ENCODE peak calls at places on chromosomes 12 and 14, in eight cellular contexts. One of them, this sample, is unnamed.

GRCh38 chr12:24226745-24227350 is 277.4 kb upstream of the SOX5 start:
- DNase-seq in aorta: no peak
- DNase-seq in heart left ventricle: no peak
- DNase-seq in colonic mucosa: no peak
- DNase-seq in BJ: peak; percentile 4
- DNase-seq in GM23338: no peak
- DNase-seq in body of pancreas: no peak
- DNase-seq in AG09309: no peak
- DNase-seq in this sample: no peak

GRCh38 chr12:1552171-1552570 is 42.2 kb downstream of the FBXL14 start:
- DNase-seq in aorta: no peak
- DNase-seq in heart left ventricle: no peak
- DNase-seq in colonic mucosa: no peak
- DNase-seq in BJ: no peak
- DNase-seq in GM23338: no peak
- DNase-seq in body of pancreas: no peak
- DNase-seq in AG09309: no peak
- DNase-seq in this sample: no peak

GRCh38 chr12:125089083-125089482 is 23.8 kb downstream of the AACS start:
- DNase-seq in aorta: no peak
- DNase-seq in heart left ventricle: no peak
- DNase-seq in colonic mucosa: no peak
- DNase-seq in BJ: no peak
- DNase-seq in GM23338: peak; percentile 35
- DNase-seq in body of pancreas: no peak
- DNase-seq in AG09309: no peak
- DNase-seq in this sample: no peak

GRCh38 chr14:56247495-56248087 is 129.4 kb downstream of the PELI2 start:
- DNase-seq in aorta: no peak
- DNase-seq in heart left ventricle: no peak
- DNase-seq in colonic mucosa: no peak
- DNase-seq in BJ: no peak
- DNase-seq in GM23338: peak; percentile 33
- DNase-seq in body of pancreas: no peak
- DNase-seq in AG09309: no peak
- DNase-seq in this sample: no peak

GRCh38 chr14:54866588-54866987 is 36.0 kb downstream of the GCH1 start:
- DNase-seq in aorta: no peak
- DNase-seq in heart left ventricle: no peak
- DNase-seq in colonic mucosa: no peak
- DNase-seq in BJ: no peak
- DNase-seq in GM23338: no peak
- DNase-seq in body of pancreas: no peak
- DNase-seq in AG09309: no peak
- DNase-seq in this sample: no peak

GRCh38 chr12:12224240-12224940 is 42.5 kb downstream of the LRP6 start:
- DNase-seq in aorta: no peak
- DNase-seq in heart left ventricle: no peak
- DNase-seq in colonic mucosa: no peak
- DNase-seq in BJ: no peak
- DNase-seq in GM23338: no peak
- DNase-seq in body of pancreas: no peak
- DNase-seq in AG09309: peak; percentile 16
- DNase-seq in this sample: no peak

GRCh38 chr12:97995578-97995977 is 519.8 kb upstream of the TMPO start:
- DNase-seq in aorta: no peak
- DNase-seq in heart left ventricle: no peak
- DNase-seq in colonic mucosa: no peak
- DNase-seq in BJ: no peak
- DNase-seq in GM23338: no peak
- DNase-seq in body of pancreas: no peak
- DNase-seq in AG09309: no peak
- DNase-seq in this sample: no peak

GRCh38 chr12:121915841-121916321 is 2.5 kb upstream of the CFAP251 start:
- DNase-seq in aorta: no peak
- DNase-seq in heart left ventricle: no peak
- DNase-seq in colonic mucosa: no peak
- DNase-seq in BJ: no peak
- DNase-seq in GM23338: no peak
- DNase-seq in body of pancreas: no peak
- DNase-seq in AG09309: no peak
- DNase-seq in this sample: no peak

GRCh38 chr12:119363490-119363889 is 29.0 kb downstream of the CCDC60 start:
- DNase-seq in aorta: no peak
- DNase-seq in heart left ventricle: no peak
- DNase-seq in colonic mucosa: no peak
- DNase-seq in BJ: no peak
- DNase-seq in GM23338: peak; percentile 48
- DNase-seq in body of pancreas: no peak
- DNase-seq in AG09309: no peak
- DNase-seq in this sample: no peak

GRCh38 chr14:104179564-104180129 is 41.3 kb downstream of the KIF26A start:
- DNase-seq in aorta: no peak
- DNase-seq in heart left ventricle: no peak
- DNase-seq in colonic mucosa: no peak
- DNase-seq in BJ: no peak
- DNase-seq in GM23338: no peak
- DNase-seq in body of pancreas: no peak
- DNase-seq in AG09309: no peak
- DNase-seq in this sample: no peak
- H3K4me3 ChIP-seq in aorta: no peak overlapping the region
- H3K4me3 ChIP-seq in heart left ventricle: no peak overlapping the region
- H3K4me3 ChIP-seq in colonic mucosa: no peak overlapping the region
- H3K4me3 ChIP-seq in BJ: no peak overlapping the region
- H3K4me3 ChIP-seq in GM23338: no peak overlapping the region
- H3K4me3 ChIP-seq in body of pancreas: no peak overlapping the region
- H3K4me3 ChIP-seq in AG09309: no peak overlapping the region
- H3K4me3 ChIP-seq in this sample: no peak overlapping the region

GRCh38 chr12:120835657-120836056 is 68.5 kb downstream of the SPPL3 start:
- DNase-seq in aorta: no peak
- DNase-seq in heart left ventricle: no peak
- DNase-seq in colonic mucosa: no peak
- DNase-seq in BJ: no peak
- DNase-seq in GM23338: no peak
- DNase-seq in body of pancreas: no peak
- DNase-seq in AG09309: no peak
- DNase-seq in this sample: no peak

GRCh38 chr12:120834489-120835303 is 69.5 kb downstream of the SPPL3 start:
- DNase-seq in aorta: no peak
- DNase-seq in heart left ventricle: no peak
- DNase-seq in colonic mucosa: no peak
- DNase-seq in BJ: no peak
- DNase-seq in GM23338: no peak
- DNase-seq in body of pancreas: no peak
- DNase-seq in AG09309: no peak
- DNase-seq in this sample: no peak

GRCh38 chr12:120836119-120836684 is 68.0 kb downstream of the SPPL3 start:
- DNase-seq in aorta: no peak
- DNase-seq in heart left ventricle: no peak
- DNase-seq in colonic mucosa: no peak
- DNase-seq in BJ: no peak
- DNase-seq in GM23338: no peak
- DNase-seq in body of pancreas: no peak
- DNase-seq in AG09309: no peak
- DNase-seq in this sample: no peak

GRCh38 chr12:120833849-120834248 is 70.3 kb downstream of the SPPL3 start:
- DNase-seq in aorta: no peak
- DNase-seq in heart left ventricle: no peak
- DNase-seq in colonic mucosa: no peak
- DNase-seq in BJ: no peak
- DNase-seq in GM23338: no peak
- DNase-seq in body of pancreas: no peak
- DNase-seq in AG09309: no peak
- DNase-seq in this sample: no peak

GRCh38 chr12:120835304-120835612 is 68.9 kb downstream of the SPPL3 start:
- DNase-seq in aorta: no peak
- DNase-seq in heart left ventricle: no peak
- DNase-seq in colonic mucosa: no peak
- DNase-seq in BJ: no peak
- DNase-seq in GM23338: no peak
- DNase-seq in body of pancreas: no peak
- DNase-seq in AG09309: no peak
- DNase-seq in this sample: no peak
- H3K4me3 ChIP-seq in aorta: no peak overlapping the region
- H3K4me3 ChIP-seq in heart left ventricle: no peak overlapping the region
- H3K4me3 ChIP-seq in colonic mucosa: no peak overlapping the region
- H3K4me3 ChIP-seq in BJ: no peak overlapping the region
- H3K4me3 ChIP-seq in GM23338: no peak overlapping the region
- H3K4me3 ChIP-seq in body of pancreas: no peak overlapping the region
- H3K4me3 ChIP-seq in AG09309: no peak overlapping the region
- H3K4me3 ChIP-seq in this sample: no peak overlapping the region

DNA sequence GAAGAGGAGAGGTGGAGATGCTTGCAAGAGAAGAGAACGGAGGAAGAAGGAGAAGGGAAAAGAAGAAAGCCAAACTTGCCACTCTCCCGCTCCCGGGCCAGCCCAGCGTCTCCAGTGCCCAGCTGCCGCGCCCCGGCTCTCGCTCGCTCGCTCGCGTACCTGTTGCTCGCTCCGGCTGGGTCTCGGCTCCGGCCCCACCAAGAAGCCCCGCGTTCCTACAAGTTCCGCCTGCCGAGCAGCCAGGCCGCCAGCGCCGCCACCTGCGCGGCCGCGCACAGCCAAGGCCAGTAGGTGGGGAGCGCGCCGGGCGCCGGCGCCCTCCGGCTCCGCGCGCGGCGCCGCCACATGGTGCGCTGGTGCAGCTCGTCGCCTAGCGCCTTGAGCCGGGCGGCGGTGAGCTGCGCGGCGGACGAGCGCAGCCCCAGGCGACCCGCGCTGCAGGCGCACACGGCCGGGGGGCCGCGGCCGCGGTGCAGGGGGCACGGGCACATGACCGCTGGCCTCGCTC is 370 bp downstream of the HRK start:
- DNase-seq in aorta: no peak
- DNase-seq in heart left ventricle: peak; percentile 23
- DNase-seq in colonic mucosa: peak; percentile 38
- DNase-seq in BJ: no peak
- DNase-seq in GM23338: peak; percentile 81
- DNase-seq in body of pancreas: peak; percentile 33
- DNase-seq in AG09309: no peak
- DNase-seq in this sample: no peak
- H3K4me3 ChIP-seq in aorta: peak overlapping the region; percentile 58
- H3K4me3 ChIP-seq in heart left ventricle: peak overlapping the region; percentile 38
- H3K4me3 ChIP-seq in colonic mucosa: peak overlapping the region; percentile 13
- H3K4me3 ChIP-seq in BJ: peak overlapping the region; percentile 4
- H3K4me3 ChIP-seq in GM23338: peak overlapping the region; percentile 78
- H3K4me3 ChIP-seq in body of pancreas: no peak overlapping the region
- H3K4me3 ChIP-seq in AG09309: no peak overlapping the region
- H3K4me3 ChIP-seq in this sample: peak overlapping the region; percentile 35

DNA sequence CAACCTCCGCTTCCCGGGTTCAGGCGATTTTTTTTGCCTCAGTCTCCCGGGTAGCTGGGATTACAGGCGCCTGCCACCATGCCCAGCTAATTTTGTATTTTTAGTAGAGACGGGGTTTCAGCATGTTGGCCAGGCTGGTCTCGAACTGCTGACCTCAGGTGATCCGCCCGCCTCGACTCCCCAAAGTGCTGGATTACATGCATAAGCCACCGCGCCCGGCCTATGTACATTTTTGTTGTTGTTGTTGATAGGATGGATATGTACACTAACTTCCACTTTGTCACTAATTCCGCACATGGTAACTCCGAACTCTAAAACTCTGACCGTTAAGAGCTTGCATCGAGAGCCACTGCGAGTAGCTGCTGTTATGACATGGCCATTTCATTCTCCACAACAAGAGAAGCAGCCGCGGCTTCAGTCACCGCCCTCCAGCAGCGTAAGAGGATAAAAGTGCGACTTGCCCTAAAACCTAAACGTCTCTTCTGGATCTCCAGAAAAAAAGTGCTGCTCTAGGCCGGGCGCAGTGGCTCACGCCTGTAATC is 742 bp upstream of the MARS1 start:
- DNase-seq in aorta: peak; percentile 74
- DNase-seq in heart left ventricle: no peak
- DNase-seq in colonic mucosa: no peak
- DNase-seq in BJ: no peak
- DNase-seq in GM23338: peak; percentile 37
- DNase-seq in body of pancreas: no peak
- DNase-seq in AG09309: no peak
- DNase-seq in this sample: no peak
- H3K4me3 ChIP-seq in aorta: no peak overlapping the region
- H3K4me3 ChIP-seq in heart left ventricle: peak overlapping the region; percentile 89
- H3K4me3 ChIP-seq in colonic mucosa: peak overlapping the region; percentile 94
- H3K4me3 ChIP-seq in BJ: peak overlapping the region; percentile 30
- H3K4me3 ChIP-seq in GM23338: no peak overlapping the region
- H3K4me3 ChIP-seq in body of pancreas: no peak overlapping the region
- H3K4me3 ChIP-seq in AG09309: peak overlapping the region; percentile 9
- H3K4me3 ChIP-seq in this sample: peak overlapping the region; percentile 80

GRCh38 chr14:22510527-22511110 is 78.4 kb downstream of the DAD1 start:
- DNase-seq in aorta: no peak
- DNase-seq in heart left ventricle: no peak
- DNase-seq in colonic mucosa: no peak
- DNase-seq in BJ: peak; percentile 92
- DNase-seq in GM23338: no peak
- DNase-seq in body of pancreas: no peak
- DNase-seq in AG09309: peak; percentile 59
- DNase-seq in this sample: no peak
- H3K4me3 ChIP-seq in aorta: no peak overlapping the region
- H3K4me3 ChIP-seq in heart left ventricle: no peak overlapping the region
- H3K4me3 ChIP-seq in colonic mucosa: no peak overlapping the region
- H3K4me3 ChIP-seq in BJ: no peak overlapping the region
- H3K4me3 ChIP-seq in GM23338: no peak overlapping the region
- H3K4me3 ChIP-seq in body of pancreas: no peak overlapping the region
- H3K4me3 ChIP-seq in AG09309: no peak overlapping the region
- H3K4me3 ChIP-seq in this sample: no peak overlapping the region

GRCh38 chr14:23694085-23694975 is 58.2 kb downstream of the DHRS2 start:
- DNase-seq in aorta: no peak
- DNase-seq in heart left ventricle: no peak
- DNase-seq in colonic mucosa: no peak
- DNase-seq in BJ: peak; percentile 4
- DNase-seq in GM23338: peak; percentile 75
- DNase-seq in body of pancreas: no peak
- DNase-seq in AG09309: peak; percentile 68
- DNase-seq in this sample: no peak
- H3K4me3 ChIP-seq in aorta: no peak overlapping the region
- H3K4me3 ChIP-seq in heart left ventricle: no peak overlapping the region
- H3K4me3 ChIP-seq in colonic mucosa: no peak overlapping the region
- H3K4me3 ChIP-seq in BJ: no peak overlapping the region
- H3K4me3 ChIP-seq in GM23338: peak overlapping the region; percentile 59
- H3K4me3 ChIP-seq in body of pancreas: no peak overlapping the region
- H3K4me3 ChIP-seq in AG09309: no peak overlapping the region
- H3K4me3 ChIP-seq in this sample: no peak overlapping the region

DNA sequence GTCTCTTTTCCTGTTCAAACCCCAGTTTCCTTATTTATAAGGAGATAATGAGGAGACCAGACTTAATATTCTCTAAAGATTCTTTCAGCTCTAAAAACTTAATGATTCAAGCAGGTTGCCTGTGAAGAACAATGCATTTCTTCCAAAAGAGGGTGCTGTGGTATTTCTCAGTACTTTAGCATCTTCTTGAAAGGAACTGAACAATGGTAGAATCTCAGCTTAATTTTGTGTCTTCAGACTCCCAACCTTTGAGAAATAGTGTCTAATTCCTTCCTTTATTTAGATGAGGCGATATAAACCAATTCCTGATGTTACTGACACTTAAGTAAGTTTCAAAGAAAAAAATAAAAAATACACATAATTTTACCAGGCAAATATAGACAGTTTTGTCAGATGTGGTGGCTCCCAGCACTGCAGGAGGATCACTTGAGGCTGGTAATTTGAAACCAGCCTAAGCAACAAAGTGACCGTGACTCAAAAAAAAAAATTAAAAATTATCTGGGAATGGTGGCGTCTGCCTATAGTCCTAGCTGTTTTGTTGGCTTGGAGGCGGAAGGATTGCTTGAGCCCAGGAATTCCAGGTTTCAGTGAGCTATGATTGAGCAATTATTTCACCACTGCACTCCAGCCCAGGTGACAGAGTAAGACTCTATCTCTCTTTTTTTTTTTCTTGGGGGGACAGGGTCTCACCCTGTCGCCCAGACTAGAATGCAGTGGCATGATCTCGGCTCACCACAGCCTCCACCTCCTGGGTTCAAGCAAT is 76.9 kb upstream of the PSMA6 start:
- DNase-seq in aorta: no peak
- DNase-seq in heart left ventricle: no peak
- DNase-seq in colonic mucosa: no peak
- DNase-seq in BJ: peak; percentile 29
- DNase-seq in GM23338: peak; percentile 63
- DNase-seq in body of pancreas: no peak
- DNase-seq in AG09309: peak; percentile 53
- DNase-seq in this sample: no peak
- H3K4me3 ChIP-seq in aorta: no peak overlapping the region
- H3K4me3 ChIP-seq in heart left ventricle: no peak overlapping the region
- H3K4me3 ChIP-seq in colonic mucosa: no peak overlapping the region
- H3K4me3 ChIP-seq in BJ: no peak overlapping the region
- H3K4me3 ChIP-seq in GM23338: no peak overlapping the region
- H3K4me3 ChIP-seq in body of pancreas: no peak overlapping the region
- H3K4me3 ChIP-seq in AG09309: no peak overlapping the region
- H3K4me3 ChIP-seq in this sample: no peak overlapping the region